ENCODE peak calls at places on chromosomes 2 and 18, in eight cellular contexts. F, X, A, Z, D, M, I and H are unnamed samples.

GRCh38 chr2:230871361-230872150 is 6.8 kb downstream of the ITM2C start:
- DNase-seq in I (no peak), F (no peak), A (peak), M (no peak), X (no peak), Z (peak), D (no peak), H (no peak)

GRCh38 chr2:62201307-62201706 is 5.4 kb downstream of the B3GNT2 start:
- DNase-seq in M (no peak), F (no peak), D (peak), A (no peak), I (no peak), X (no peak), Z (no peak), H (no peak)

GRCh38 chr18:22538463-22538862 is 120.7 kb upstream of the CTAGE1 start:
- DNase-seq in D (no peak), Z (no peak), F (peak), A (no peak), I (no peak), M (no peak), X (no peak), H (no peak)

GRCh38 chr2:223062304-223062845 is 10.4 kb downstream of the KCNE4 start:
- DNase-seq in D (no peak), Z (no peak), X (no peak), M (no peak), A (no peak), I (no peak), F (no peak), H (no peak)

GRCh38 chr2:37005118-37005868 is 39.0 kb upstream of the STRN start:
- DNase-seq in D (peak), Z (no peak), A (no peak), F (no peak), I (no peak), M (peak), X (no peak), H (peak)

GRCh38 chr2:7905756-7906155 is 776.1 kb upstream of the ID2 start:
- DNase-seq in X (no peak), M (no peak), I (peak), F (no peak), D (no peak), Z (no peak), A (no peak), H (no peak)

GRCh38 chr18:79953921-79954651 is 2.6 kb upstream of the SLC66A2 start:
- DNase-seq in F (no peak), I (no peak), X (no peak), A (no peak), Z (no peak), D (no peak), M (no peak), H (peak)

GRCh38 chr2:219418155-219418569 is at the start of gene DES:
- DNase-seq in M (no peak), A (no peak), I (no peak), F (peak), Z (no peak), X (no peak), D (no peak), H (no peak)

GRCh38 chr2:36358317-36358659 is 2.7 kb downstream of the CRIM1 start:
- DNase-seq in Z (no peak), A (no peak), I (no peak), F (no peak), M (no peak), D (peak), X (no peak), H (no peak)

GRCh38 chr18:73551211-73551610 is 596.4 kb downstream of the FBXO15 start:
- DNase-seq in A (no peak), D (no peak), F (no peak), Z (no peak), M (no peak), I (no peak), X (no peak), H (no peak)

GRCh38 chr18:29418136-29418535 is 1241.2 kb upstream of the CDH2 start:
- DNase-seq in M (peak), D (peak), X (no peak), I (no peak), Z (no peak), A (no peak), F (no peak), H (no peak)

GRCh38 chr2:42025151-42025582 is 22.7 kb upstream of the PKDCC start:
- DNase-seq in D (peak), X (no peak), M (no peak), Z (no peak), F (peak), A (no peak), I (no peak), H (no peak)

GRCh38 chr2:228527481-228527880 is 346.0 kb upstream of the SPHKAP start:
- DNase-seq in M (no peak), Z (no peak), A (no peak), F (no peak), D (peak), X (no peak), I (no peak), H (no peak)

GRCh38 chr18:55387139-55387984 is 200.6 kb downstream of the TCF4 start:
- DNase-seq in M (no peak), I (peak), A (no peak), X (no peak), F (peak), D (peak), Z (no peak), H (no peak)

GRCh38 chr2:16279641-16280040 is 339.3 kb downstream of the MYCN start:
- DNase-seq in M (no peak), I (no peak), A (no peak), F (no peak), D (no peak), Z (no peak), X (no peak), H (no peak)

GRCh38 chr18:47594621-47595086 is 335.8 kb downstream of the SMAD2 start:
- DNase-seq in Z (no peak), M (no peak), A (no peak), X (no peak), I (no peak), D (no peak), F (no peak), H (no peak)

GRCh38 chr2:19901201-19901457 is 654 bp downstream of the TTC32 start:
- DNase-seq in A (no peak), X (no peak), D (no peak), F (no peak), I (no peak), M (peak), Z (peak), H (no peak)

GRCh38 chr18:59873616-59874015 is 26.2 kb upstream of the PMAIP1 start:
- DNase-seq in I (no peak), M (no peak), F (no peak), Z (no peak), A (no peak), X (no peak), D (peak), H (no peak)

GRCh38 chr2:145919507-145919906 is 1399.6 kb upstream of the ZEB2 start:
- DNase-seq in I (no peak), A (no peak), F (no peak), X (no peak), M (no peak), Z (no peak), D (peak), H (no peak)

DNA sequence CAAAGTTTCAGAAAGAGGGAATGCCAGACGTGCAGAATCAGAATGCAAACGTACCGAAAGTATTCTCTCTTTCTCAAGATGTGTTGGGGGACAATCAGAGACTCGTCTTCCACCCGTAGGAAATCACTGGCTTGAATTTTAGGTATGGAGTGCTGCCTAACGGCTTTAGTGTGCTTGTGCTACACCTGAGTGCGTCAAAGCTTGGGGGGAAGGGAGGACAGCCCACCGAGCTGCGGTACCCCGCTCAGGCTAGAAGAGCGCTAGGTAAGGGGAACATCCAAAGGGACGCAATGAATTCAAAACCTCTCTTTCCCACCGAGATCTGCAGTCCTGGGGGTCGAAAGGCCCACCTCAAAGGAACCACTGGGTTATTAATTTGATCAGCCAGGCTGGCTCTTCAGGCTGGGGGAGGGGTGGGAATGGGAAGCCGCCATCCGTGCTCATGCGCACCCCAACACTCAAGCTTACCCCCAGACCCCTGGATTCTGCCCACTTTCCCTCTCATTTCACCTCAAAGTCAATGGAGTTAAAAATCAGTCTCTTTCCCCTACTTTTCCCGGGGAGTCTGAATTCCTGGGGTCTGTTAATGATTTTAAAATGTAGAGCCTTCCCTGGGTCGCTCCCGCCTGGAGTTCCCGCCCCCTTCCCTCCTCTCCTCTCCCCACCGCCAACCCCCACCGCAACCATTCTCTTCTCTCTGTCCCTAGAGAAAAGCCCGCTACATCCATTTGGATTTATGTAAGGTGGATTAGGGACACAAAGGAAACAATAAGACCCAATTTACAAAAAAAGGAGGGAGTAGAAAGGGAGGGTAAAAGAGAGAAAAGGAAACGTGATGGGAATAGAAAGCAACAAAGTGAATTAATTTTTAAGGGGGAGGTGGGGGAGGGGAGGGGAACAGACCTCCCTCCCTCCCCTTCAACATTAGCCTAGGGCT is 2.5 kb downstream of the EPHA4 start:
- DNase-seq in M (no peak), F (no peak), X (no peak), A (no peak), Z (no peak), I (no peak), D (no peak), H (no peak)
- H3K4me3 ChIP-seq in M (no peak), F (peak), X (peak), A (no peak), Z (no peak), I (no peak), D (no peak), H (no peak)

GRCh38 chr2:9234680-9235387 is 28.2 kb downstream of the ASAP2 start:
- DNase-seq in I (no peak), D (peak), M (peak), A (no peak), Z (no peak), F (no peak), X (no peak), H (peak)
- H3K4me3 ChIP-seq in I (no peak), D (peak), M (peak), A (no peak), Z (no peak), F (no peak), X (no peak), H (peak)

GRCh38 chr2:9473985-9474360 is 378 bp upstream of the IAH1 start:
- DNase-seq in Z (peak), A (peak), I (peak), M (no peak), F (peak), X (peak), D (peak), H (no peak)
- H3K4me3 ChIP-seq in Z (peak), A (peak), I (peak), M (peak), F (peak), X (peak), D (peak), H (no peak)

DNA sequence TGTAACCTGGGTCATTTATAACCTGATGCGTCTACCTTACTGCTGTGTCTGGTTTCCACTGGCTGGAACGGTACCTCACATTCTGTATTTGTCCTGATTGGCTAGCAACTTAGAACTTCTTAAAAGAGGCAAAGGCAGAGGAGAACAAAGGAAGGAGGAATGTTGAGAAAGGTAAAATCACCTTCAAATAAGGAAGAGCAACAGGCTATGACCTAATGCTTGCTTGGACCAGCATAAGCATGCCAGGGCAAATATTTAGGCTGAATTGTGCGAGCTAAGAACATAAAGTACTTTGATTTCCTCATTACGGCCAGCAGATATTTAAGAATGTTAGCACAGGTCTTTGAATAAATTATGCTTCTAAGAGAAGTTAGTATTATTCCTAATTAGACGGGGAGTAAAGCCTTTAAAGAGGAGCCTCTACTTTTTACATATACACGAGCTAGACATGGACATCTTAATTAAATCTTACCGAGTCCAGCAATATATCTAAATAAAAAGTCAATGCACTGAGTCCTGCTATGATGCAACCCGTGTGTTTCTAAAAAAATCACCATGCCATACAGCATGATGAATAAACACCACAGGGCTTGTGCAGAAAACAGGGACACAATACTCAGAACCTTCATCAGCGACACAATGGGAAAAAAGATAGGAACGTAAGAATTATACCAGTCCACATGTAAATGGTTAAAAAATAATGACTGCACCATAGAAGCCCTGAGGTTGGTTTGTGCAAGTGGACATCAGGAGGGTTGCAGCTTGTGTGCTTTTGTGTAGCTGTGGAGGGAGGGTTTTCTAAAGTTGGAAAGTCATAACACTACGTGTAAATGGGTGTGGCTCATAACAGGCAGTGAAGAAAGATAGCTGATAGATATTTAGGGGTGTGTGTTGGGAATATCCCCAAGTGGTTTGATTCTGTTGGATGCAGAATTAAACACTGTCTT is 14.2 kb downstream of the SEPTIN2 start:
- DNase-seq in F (no peak), M (peak), D (no peak), I (no peak), X (no peak), A (no peak), Z (no peak), H (no peak)
- H3K4me3 ChIP-seq in F (no peak), M (no peak), D (no peak), I (no peak), X (no peak), A (no peak), Z (no peak), H (no peak)

DNA sequence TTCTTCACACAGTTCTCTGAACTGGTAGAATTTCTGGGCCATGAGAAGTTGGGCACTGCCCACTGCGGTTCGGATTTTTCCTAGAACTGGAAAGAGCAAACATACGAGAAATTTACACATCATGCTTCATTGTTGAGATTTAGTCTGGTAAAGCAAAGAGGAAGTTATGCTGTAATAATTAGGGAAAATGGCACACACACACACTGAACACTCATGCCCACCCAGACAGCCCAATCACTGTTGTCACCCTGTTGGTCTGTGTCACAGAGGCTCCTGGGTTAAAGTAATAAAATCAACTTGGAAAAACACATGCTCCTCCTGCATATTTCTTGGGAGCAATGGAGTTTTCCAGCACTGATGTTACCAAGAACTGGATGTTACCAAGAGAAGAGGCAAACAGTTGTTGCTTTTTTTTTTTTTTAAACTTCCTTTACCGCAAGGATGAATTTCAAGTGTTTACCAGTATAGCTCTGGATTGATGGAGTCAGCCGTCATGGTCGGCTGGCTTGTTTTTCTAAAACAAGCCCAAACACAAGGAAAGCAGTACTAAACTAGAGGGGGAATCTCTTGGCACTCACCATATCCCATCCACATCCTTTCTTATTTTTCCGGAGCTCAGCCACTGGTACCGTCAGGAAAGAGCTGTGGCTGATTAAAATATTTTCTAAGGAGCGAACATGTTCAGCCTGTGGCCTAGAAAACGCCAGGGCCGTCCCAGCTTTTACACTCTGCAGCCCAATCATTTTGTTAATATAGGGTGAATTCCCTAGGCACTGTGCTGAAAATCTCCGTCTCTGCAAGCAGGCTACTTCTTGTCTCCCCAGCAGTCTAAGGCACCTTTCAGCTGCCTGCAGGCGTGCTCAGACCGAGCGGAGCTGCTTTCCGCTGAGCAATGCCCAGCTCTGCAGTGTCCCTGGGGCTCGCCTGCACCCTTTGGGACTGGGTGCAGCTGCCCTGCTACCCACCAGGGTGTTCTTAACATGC is 58.9 kb downstream of the TGIF1 start:
- DNase-seq in I (no peak), D (no peak), A (no peak), X (no peak), M (no peak), Z (no peak), F (no peak), H (peak)
- H3K4me3 ChIP-seq in I (no peak), D (no peak), A (no peak), X (no peak), M (no peak), Z (no peak), F (no peak), H (no peak)

GRCh38 chr2:69482471-69482870 is 45.2 kb upstream of the NFU1 start:
- DNase-seq in F (no peak), I (no peak), X (no peak), A (no peak), D (no peak), Z (no peak), M (no peak), H (no peak)

GRCh38 chr2:69483024-69483423 is 45.8 kb upstream of the NFU1 start:
- DNase-seq in F (no peak), A (no peak), I (no peak), D (no peak), Z (no peak), M (no peak), X (no peak), H (no peak)

DNA sequence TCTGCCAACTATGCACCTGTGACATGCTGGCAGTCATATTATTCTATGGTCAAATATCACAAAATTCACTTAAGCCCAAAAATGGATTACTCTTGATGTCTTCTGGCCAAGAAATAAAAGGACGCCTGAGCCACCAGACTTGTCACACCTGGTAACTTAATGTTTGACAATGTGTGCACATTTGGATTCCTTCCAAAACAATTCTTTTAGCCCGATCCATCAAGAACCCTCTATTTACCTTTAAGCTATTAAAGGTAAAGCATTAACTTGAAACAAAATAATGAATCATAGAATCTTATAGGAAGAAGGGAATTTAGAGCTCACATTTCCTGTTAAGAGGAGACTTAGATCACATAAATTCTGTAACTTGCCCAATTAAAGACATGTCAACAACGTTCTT is 46.5 kb upstream of the NFU1 start:
- DNase-seq in F (no peak), M (no peak), I (peak), D (no peak), X (no peak), Z (no peak), A (no peak), H (no peak)
- H3K4me3 ChIP-seq in F (no peak), M (no peak), I (no peak), D (no peak), X (no peak), Z (no peak), A (no peak), H (no peak)

GRCh38 chr2:85579266-85579935 is 2.0 kb downstream of the VAMP8 start:
- DNase-seq in M (no peak), Z (no peak), D (no peak), X (no peak), I (no peak), A (no peak), F (no peak), H (peak)
- H3K4me3 ChIP-seq in M (peak), Z (peak), D (no peak), X (peak), I (no peak), A (no peak), F (no peak), H (peak)

DNA sequence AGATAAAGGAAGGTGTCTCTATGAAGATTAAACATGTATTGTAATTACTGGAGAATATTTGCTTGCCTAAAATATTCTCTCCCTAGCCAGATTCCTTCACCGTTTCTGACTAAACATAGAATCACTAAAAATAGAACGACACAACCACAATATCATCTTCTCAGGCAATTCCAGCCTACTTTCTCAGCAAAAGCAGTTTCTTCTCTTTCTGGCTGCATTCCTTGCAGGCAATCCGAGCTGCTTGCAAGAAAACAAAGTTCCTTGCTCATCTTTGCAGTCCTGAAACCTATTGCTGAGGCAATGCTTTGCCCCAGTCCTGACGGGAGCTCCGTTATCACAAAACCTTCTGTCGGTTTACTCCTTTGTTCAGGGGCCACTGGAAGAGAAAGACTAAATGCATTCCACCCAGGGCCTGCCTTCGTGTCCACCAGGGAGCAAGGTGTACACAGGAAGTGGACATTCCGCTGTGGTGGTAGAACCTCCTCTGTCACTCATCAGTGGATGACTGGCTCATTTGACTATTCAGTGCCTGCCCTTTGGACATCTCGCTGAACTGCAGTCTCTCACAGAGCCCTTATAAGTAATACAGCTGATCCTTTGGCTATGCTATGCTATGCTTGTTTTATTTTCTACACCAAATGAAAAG is 239.2 kb upstream of the DOK6 start:
- DNase-seq in I (no peak), F (no peak), A (no peak), X (no peak), M (no peak), Z (no peak), D (peak), H (no peak)
- H3K4me3 ChIP-seq in I (no peak), F (no peak), A (no peak), X (no peak), M (no peak), Z (no peak), D (no peak), H (no peak)